ENCODE peak calls at places on chromosomes 3 and 15, in ten cellular contexts. One of them, this sample, is unnamed.

GRCh38 chr15:70023064-70023768 is 74.5 kb downstream of the TLE3 start:
- DNase-seq in stomach: no peak
- DNase-seq in hepatocyte: peak; percentile 22
- DNase-seq in brain microvascular endothelial cell: peak; percentile 76
- DNase-seq in Panc1: no peak
- DNase-seq in Peyer's patch: peak; percentile 43
- DNase-seq in upper lobe of left lung: no peak
- DNase-seq in dorsolateral prefrontal cortex: no peak
- DNase-seq in tibial artery: peak; percentile 44
- DNase-seq in fibroblast of lung: peak; percentile 92
- DNase-seq in this sample: peak; percentile 52

GRCh38 chr15:69712999-69713398 is 260.4 kb downstream of the RPLP1 start:
- DNase-seq in stomach: no peak
- DNase-seq in hepatocyte: peak; percentile 18
- DNase-seq in brain microvascular endothelial cell: no peak
- DNase-seq in Panc1: no peak
- DNase-seq in Peyer's patch: no peak
- DNase-seq in upper lobe of left lung: no peak
- DNase-seq in dorsolateral prefrontal cortex: no peak
- DNase-seq in tibial artery: no peak
- DNase-seq in fibroblast of lung: no peak
- DNase-seq in this sample: no peak

GRCh38 chr3:184651945-184652344 is 59.9 kb downstream of the MAGEF1 start:
- DNase-seq in stomach: peak; percentile 31
- DNase-seq in hepatocyte: no peak
- DNase-seq in brain microvascular endothelial cell: no peak
- DNase-seq in Panc1: no peak
- DNase-seq in Peyer's patch: no peak
- DNase-seq in upper lobe of left lung: no peak
- DNase-seq in dorsolateral prefrontal cortex: no peak
- DNase-seq in tibial artery: no peak
- DNase-seq in fibroblast of lung: peak; percentile 26
- DNase-seq in this sample: no peak

GRCh38 chr15:72796210-72796514 is 12.6 kb upstream of the ADPGK start:
- DNase-seq in stomach: no peak
- DNase-seq in hepatocyte: no peak
- DNase-seq in brain microvascular endothelial cell: no peak
- DNase-seq in Panc1: no peak
- DNase-seq in Peyer's patch: no peak
- DNase-seq in upper lobe of left lung: no peak
- DNase-seq in dorsolateral prefrontal cortex: no peak
- DNase-seq in tibial artery: no peak
- DNase-seq in fibroblast of lung: peak; percentile 30
- DNase-seq in this sample: no peak

GRCh38 chr3:16476636-16477035 is 36.9 kb downstream of the RFTN1 start:
- DNase-seq in stomach: no peak
- DNase-seq in hepatocyte: peak; percentile 51
- DNase-seq in brain microvascular endothelial cell: peak; percentile 93
- DNase-seq in Panc1: no peak
- DNase-seq in Peyer's patch: no peak
- DNase-seq in upper lobe of left lung: no peak
- DNase-seq in dorsolateral prefrontal cortex: no peak
- DNase-seq in tibial artery: no peak
- DNase-seq in fibroblast of lung: peak; percentile 97
- DNase-seq in this sample: peak; percentile 56

GRCh38 chr3:184085389-184085852 is 11.4 kb upstream of the HTR3E start:
- DNase-seq in stomach: no peak
- DNase-seq in hepatocyte: peak; percentile 16
- DNase-seq in brain microvascular endothelial cell: no peak
- DNase-seq in Panc1: no peak
- DNase-seq in Peyer's patch: no peak
- DNase-seq in upper lobe of left lung: no peak
- DNase-seq in dorsolateral prefrontal cortex: no peak
- DNase-seq in tibial artery: no peak
- DNase-seq in fibroblast of lung: peak; percentile 23
- DNase-seq in this sample: no peak

GRCh38 chr3:172816281-172816680 is 65.8 kb downstream of the ECT2 start:
- DNase-seq in stomach: no peak
- DNase-seq in hepatocyte: no peak
- DNase-seq in brain microvascular endothelial cell: no peak
- DNase-seq in Panc1: no peak
- DNase-seq in Peyer's patch: no peak
- DNase-seq in upper lobe of left lung: no peak
- DNase-seq in dorsolateral prefrontal cortex: no peak
- DNase-seq in tibial artery: no peak
- DNase-seq in fibroblast of lung: no peak
- DNase-seq in this sample: no peak

GRCh38 chr3:140843656-140844055 is 98.0 kb upstream of the SLC25A36 start:
- DNase-seq in stomach: no peak
- DNase-seq in hepatocyte: no peak
- DNase-seq in brain microvascular endothelial cell: no peak
- DNase-seq in Panc1: no peak
- DNase-seq in Peyer's patch: no peak
- DNase-seq in upper lobe of left lung: no peak
- DNase-seq in dorsolateral prefrontal cortex: no peak
- DNase-seq in tibial artery: no peak
- DNase-seq in fibroblast of lung: no peak
- DNase-seq in this sample: no peak

GRCh38 chr15:64443747-64444621 is 16.4 kb upstream of the ZNF609 start:
- DNase-seq in stomach: no peak
- DNase-seq in hepatocyte: peak; percentile 72
- DNase-seq in brain microvascular endothelial cell: peak; percentile 69
- DNase-seq in Panc1: peak; percentile 55
- DNase-seq in Peyer's patch: no peak
- DNase-seq in upper lobe of left lung: no peak
- DNase-seq in dorsolateral prefrontal cortex: no peak
- DNase-seq in tibial artery: no peak
- DNase-seq in fibroblast of lung: peak; percentile 93
- DNase-seq in this sample: peak; percentile 46

GRCh38 chr3:195802795-195803194 is 8.9 kb downstream of the MUC4 start:
- DNase-seq in stomach: no peak
- DNase-seq in hepatocyte: peak; percentile 34
- DNase-seq in brain microvascular endothelial cell: no peak
- DNase-seq in Panc1: no peak
- DNase-seq in Peyer's patch: no peak
- DNase-seq in upper lobe of left lung: no peak
- DNase-seq in dorsolateral prefrontal cortex: no peak
- DNase-seq in tibial artery: no peak
- DNase-seq in fibroblast of lung: no peak
- DNase-seq in this sample: no peak
- H3K4me3 ChIP-seq in stomach: peak overlapping the region; percentile 29
- H3K4me3 ChIP-seq in hepatocyte: no peak overlapping the region
- H3K4me3 ChIP-seq in brain microvascular endothelial cell: no peak overlapping the region
- H3K4me3 ChIP-seq in Panc1: no peak overlapping the region
- H3K4me3 ChIP-seq in Peyer's patch: no peak overlapping the region
- H3K4me3 ChIP-seq in upper lobe of left lung: no peak overlapping the region
- H3K4me3 ChIP-seq in dorsolateral prefrontal cortex: no peak overlapping the region
- H3K4me3 ChIP-seq in tibial artery: no peak overlapping the region
- H3K4me3 ChIP-seq in fibroblast of lung: no peak overlapping the region
- H3K4me3 ChIP-seq in this sample: no peak overlapping the region

DNA sequence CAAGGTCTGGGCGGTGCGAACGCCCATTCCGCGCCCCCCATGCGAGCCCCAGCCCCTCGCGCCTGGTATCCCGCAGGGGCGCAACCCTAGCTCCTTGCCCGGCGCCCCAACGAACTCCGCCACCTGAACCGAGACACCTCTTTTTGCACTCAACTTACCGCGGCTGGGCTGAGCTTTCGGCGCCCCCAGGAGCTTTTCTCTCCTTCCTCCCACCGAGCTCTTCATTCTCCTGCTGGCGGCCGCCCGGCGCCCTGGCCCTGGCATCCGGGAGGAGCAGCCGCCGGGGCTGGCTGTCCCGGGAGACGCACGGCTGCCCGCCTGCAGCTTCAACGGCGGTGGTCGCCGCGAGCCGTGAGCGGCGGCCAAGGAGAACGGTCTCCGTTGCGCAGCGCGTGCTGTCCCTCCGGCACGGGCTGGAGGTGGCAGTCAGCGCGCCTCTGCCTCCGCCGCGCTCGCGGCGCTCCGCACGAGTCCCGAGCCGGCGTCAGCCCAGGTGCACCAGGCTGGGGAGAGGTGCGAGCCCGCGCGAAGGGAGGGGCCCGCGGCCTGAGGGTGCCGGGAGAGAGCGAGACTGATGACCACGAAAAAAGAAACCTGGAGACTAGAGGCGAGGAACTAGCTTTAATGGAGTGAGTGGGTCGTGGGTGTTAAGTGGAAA is 621.4 kb upstream of the ZNF385D start:
- DNase-seq in stomach: no peak
- DNase-seq in hepatocyte: peak; percentile 45
- DNase-seq in brain microvascular endothelial cell: no peak
- DNase-seq in Panc1: no peak
- DNase-seq in Peyer's patch: no peak
- DNase-seq in upper lobe of left lung: peak; percentile 83
- DNase-seq in dorsolateral prefrontal cortex: no peak
- DNase-seq in tibial artery: no peak
- DNase-seq in fibroblast of lung: peak; percentile 4
- DNase-seq in this sample: no peak
- H3K27me3 ChIP-seq in stomach: no peaks in the 10 kb centered on the region
- H3K27me3 ChIP-seq in hepatocyte: peaks cover 53% of the 10 kb centered on the region
- H3K27me3 ChIP-seq in brain microvascular endothelial cell: no peaks in the 10 kb centered on the region
- H3K27me3 ChIP-seq in Panc1: no peaks in the 10 kb centered on the region
- H3K27me3 ChIP-seq in Peyer's patch: no peaks in the 10 kb centered on the region
- H3K27me3 ChIP-seq in upper lobe of left lung: peaks cover 3% of the 10 kb centered on the region
- H3K27me3 ChIP-seq in dorsolateral prefrontal cortex: peaks cover 28% of the 10 kb centered on the region
- H3K27me3 ChIP-seq in tibial artery: no peaks in the 10 kb centered on the region
- H3K27me3 ChIP-seq in fibroblast of lung: peaks cover 22% of the 10 kb centered on the region
- H3K27me3 ChIP-seq in this sample: peaks cover 4% of the 10 kb centered on the region

DNA sequence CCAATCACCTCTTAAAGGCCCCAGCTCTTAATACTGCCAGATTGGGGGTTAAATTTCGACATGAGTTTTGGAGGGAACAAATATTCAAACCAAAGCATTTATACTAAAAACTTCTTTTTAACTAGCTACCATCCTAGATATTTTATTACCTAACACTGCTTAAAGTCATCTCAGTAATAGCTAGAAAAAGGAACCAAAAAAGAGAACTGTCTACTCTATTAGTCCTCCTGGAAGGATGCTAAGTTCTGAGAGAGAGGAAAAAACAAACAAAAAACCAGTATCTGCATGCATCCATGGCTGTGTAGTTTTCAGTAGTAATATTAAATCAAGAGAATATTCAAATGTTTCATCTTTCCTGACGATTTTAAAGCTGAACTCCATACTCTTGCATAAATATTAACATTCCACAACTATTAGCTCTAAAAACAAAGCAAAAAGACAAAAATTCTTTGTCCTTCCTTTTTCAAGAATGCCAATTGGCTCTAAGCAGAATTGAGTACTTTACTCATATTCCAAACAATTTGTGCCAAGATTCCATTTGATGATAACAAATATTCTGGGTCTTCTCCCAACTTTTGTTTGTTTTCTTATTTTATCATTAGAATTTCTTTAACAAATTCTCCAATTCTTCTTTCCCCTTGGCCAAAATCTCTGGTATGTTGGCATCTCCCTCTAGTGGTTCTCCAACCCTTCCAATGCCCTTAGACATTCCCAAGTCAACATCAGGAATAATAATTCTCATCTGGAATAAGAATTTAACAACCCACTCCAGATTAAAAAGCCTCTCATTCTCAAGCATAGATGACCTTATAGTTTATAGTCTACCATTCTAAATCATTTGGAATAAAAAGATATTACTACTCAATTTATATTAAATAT is 5.5 kb downstream of the CPOX start:
- DNase-seq in stomach: no peak
- DNase-seq in hepatocyte: no peak
- DNase-seq in brain microvascular endothelial cell: no peak
- DNase-seq in Panc1: no peak
- DNase-seq in Peyer's patch: no peak
- DNase-seq in upper lobe of left lung: no peak
- DNase-seq in dorsolateral prefrontal cortex: no peak
- DNase-seq in tibial artery: no peak
- DNase-seq in fibroblast of lung: no peak
- DNase-seq in this sample: no peak
- TF ChIP-seq CTCF in stomach: no peak
- TF ChIP-seq CTCF in hepatocyte: peak; percentile 7
- TF ChIP-seq CTCF in brain microvascular endothelial cell: peak; percentile 55
- TF ChIP-seq CTCF in Panc1: peak; percentile 45
- TF ChIP-seq CTCF in Peyer's patch: no peak
- TF ChIP-seq CTCF in upper lobe of left lung: no peak
- TF ChIP-seq CTCF in dorsolateral prefrontal cortex: peak; percentile 9
- TF ChIP-seq CTCF in tibial artery: no peak
- TF ChIP-seq CTCF in fibroblast of lung: peak; percentile 31
- TF ChIP-seq CTCF in this sample: peak; percentile 55

DNA sequence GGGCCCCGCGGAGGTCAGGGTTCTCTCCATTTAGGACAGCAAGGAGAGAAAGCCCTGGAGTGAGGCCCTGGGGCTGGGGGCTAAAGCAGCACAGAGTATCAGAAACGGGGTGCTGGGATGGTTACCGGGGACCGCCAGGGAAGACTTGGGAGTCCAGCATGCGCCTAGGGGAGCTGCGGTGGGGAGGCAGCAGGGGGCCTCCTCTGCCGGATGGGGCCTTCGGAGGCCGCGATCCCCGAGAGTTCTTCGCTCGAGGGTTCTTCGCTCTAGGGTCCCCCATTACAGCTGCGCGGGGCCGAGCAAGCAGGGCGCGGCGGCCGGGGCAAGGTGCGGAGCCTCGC is 515 bp upstream of the APBA2 start:
- DNase-seq in stomach: no peak
- DNase-seq in hepatocyte: no peak
- DNase-seq in brain microvascular endothelial cell: no peak
- DNase-seq in Panc1: no peak
- DNase-seq in Peyer's patch: no peak
- DNase-seq in upper lobe of left lung: no peak
- DNase-seq in dorsolateral prefrontal cortex: no peak
- DNase-seq in tibial artery: no peak
- DNase-seq in fibroblast of lung: no peak
- DNase-seq in this sample: no peak
- H3K4me3 ChIP-seq in stomach: peak overlapping the region; percentile 49
- H3K4me3 ChIP-seq in hepatocyte: peak overlapping the region; percentile 67
- H3K4me3 ChIP-seq in brain microvascular endothelial cell: peak overlapping the region; percentile 61
- H3K4me3 ChIP-seq in Panc1: peak overlapping the region; percentile 32
- H3K4me3 ChIP-seq in Peyer's patch: peak overlapping the region; percentile 61
- H3K4me3 ChIP-seq in upper lobe of left lung: peak overlapping the region; percentile 55
- H3K4me3 ChIP-seq in dorsolateral prefrontal cortex: peak overlapping the region; percentile 60
- H3K4me3 ChIP-seq in tibial artery: peak overlapping the region; percentile 56
- H3K4me3 ChIP-seq in fibroblast of lung: peak overlapping the region; percentile 55
- H3K4me3 ChIP-seq in this sample: peak overlapping the region; percentile 56

This sample was measured in BJ.